ENCODE peak calls at places on chromosomes 6 and 20, in eight cellular contexts. One of them, this sample, is unnamed.

GRCh38 chr20:33277471-33278441 is 5.3 kb upstream of the BPIFB1 start:
- DNase-seq in body of pancreas: peak
- DNase-seq in GM12865: no peak
- DNase-seq in psoas muscle: no peak
- DNase-seq in Peyer's patch: no peak
- DNase-seq in epithelial cell of esophagus: no peak
- DNase-seq in iPS DF 6.9: no peak
- DNase-seq in mesendoderm: peak
- DNase-seq in this sample: no peak

GRCh38 chr20:1224205-1224604 is 1.6 kb upstream of the RAD21L1 start:
- DNase-seq in mesendoderm: no peak
- DNase-seq in Peyer's patch: no peak
- DNase-seq in iPS DF 6.9: no peak
- DNase-seq in epithelial cell of esophagus: no peak
- DNase-seq in body of pancreas: no peak
- DNase-seq in GM12865: no peak
- DNase-seq in psoas muscle: no peak
- DNase-seq in this sample: no peak

GRCh38 chr6:50850223-50850751 is 31.6 kb downstream of the TFAP2B start:
- DNase-seq in iPS DF 6.9: no peak
- DNase-seq in body of pancreas: peak
- DNase-seq in mesendoderm: peak
- DNase-seq in Peyer's patch: no peak
- DNase-seq in GM12865: no peak
- DNase-seq in psoas muscle: no peak
- DNase-seq in epithelial cell of esophagus: peak
- DNase-seq in this sample: no peak

GRCh38 chr20:50682065-50682464 is 9.3 kb downstream of the RIPOR3 start:
- DNase-seq in psoas muscle: no peak
- DNase-seq in epithelial cell of esophagus: no peak
- DNase-seq in body of pancreas: no peak
- DNase-seq in mesendoderm: no peak
- DNase-seq in GM12865: no peak
- DNase-seq in Peyer's patch: no peak
- DNase-seq in iPS DF 6.9: no peak
- DNase-seq in this sample: no peak

GRCh38 chr6:112365952-112366351 is 18.8 kb downstream of the RFPL4B start:
- DNase-seq in epithelial cell of esophagus: no peak
- DNase-seq in mesendoderm: no peak
- DNase-seq in Peyer's patch: no peak
- DNase-seq in iPS DF 6.9: no peak
- DNase-seq in psoas muscle: no peak
- DNase-seq in body of pancreas: no peak
- DNase-seq in GM12865: no peak
- DNase-seq in this sample: no peak

GRCh38 chr6:104229057-104229456 is 630.7 kb downstream of the HACE1 start:
- DNase-seq in iPS DF 6.9: no peak
- DNase-seq in Peyer's patch: no peak
- DNase-seq in mesendoderm: no peak
- DNase-seq in epithelial cell of esophagus: no peak
- DNase-seq in GM12865: no peak
- DNase-seq in body of pancreas: no peak
- DNase-seq in psoas muscle: no peak
- DNase-seq in this sample: no peak

GRCh38 chr6:43831211-43831610 is 61.2 kb downstream of the VEGFA start:
- DNase-seq in iPS DF 6.9: no peak
- DNase-seq in body of pancreas: no peak
- DNase-seq in Peyer's patch: no peak
- DNase-seq in GM12865: no peak
- DNase-seq in psoas muscle: no peak
- DNase-seq in mesendoderm: peak
- DNase-seq in epithelial cell of esophagus: peak
- DNase-seq in this sample: no peak

GRCh38 chr20:25198663-25199363 is 3.3 kb downstream of the ENTPD6 start:
- DNase-seq in body of pancreas: no peak
- DNase-seq in GM12865: no peak
- DNase-seq in iPS DF 6.9: no peak
- DNase-seq in epithelial cell of esophagus: peak
- DNase-seq in psoas muscle: no peak
- DNase-seq in Peyer's patch: no peak
- DNase-seq in mesendoderm: no peak
- DNase-seq in this sample: no peak

GRCh38 chr6:113377362-113377942 is 479.7 kb upstream of the MARCKS start:
- DNase-seq in GM12865: peak
- DNase-seq in iPS DF 6.9: no peak
- DNase-seq in mesendoderm: no peak
- DNase-seq in psoas muscle: no peak
- DNase-seq in epithelial cell of esophagus: no peak
- DNase-seq in body of pancreas: no peak
- DNase-seq in Peyer's patch: no peak
- DNase-seq in this sample: no peak

GRCh38 chr6:107218142-107218541 is 102.8 kb upstream of the BEND3 start:
- DNase-seq in mesendoderm: no peak
- DNase-seq in body of pancreas: no peak
- DNase-seq in iPS DF 6.9: no peak
- DNase-seq in epithelial cell of esophagus: no peak
- DNase-seq in GM12865: no peak
- DNase-seq in Peyer's patch: no peak
- DNase-seq in psoas muscle: no peak
- DNase-seq in this sample: no peak

GRCh38 chr6:137415127-137415833 is 78.9 kb downstream of the OLIG3 start:
- DNase-seq in psoas muscle: no peak
- DNase-seq in iPS DF 6.9: peak
- DNase-seq in epithelial cell of esophagus: peak
- DNase-seq in GM12865: peak
- DNase-seq in Peyer's patch: peak
- DNase-seq in body of pancreas: peak
- DNase-seq in mesendoderm: peak
- DNase-seq in this sample: peak
- H3K4me3 ChIP-seq in psoas muscle: peak
- H3K4me3 ChIP-seq in iPS DF 6.9: peak
- H3K4me3 ChIP-seq in epithelial cell of esophagus: peak
- H3K4me3 ChIP-seq in GM12865: peak
- H3K4me3 ChIP-seq in Peyer's patch: peak
- H3K4me3 ChIP-seq in body of pancreas: no peak
- H3K4me3 ChIP-seq in mesendoderm: peak
- H3K4me3 ChIP-seq in this sample: peak

GRCh38 chr20:36543187-36544133 is 2.1 kb downstream of the MYL9 start:
- DNase-seq in psoas muscle: peak
- DNase-seq in mesendoderm: no peak
- DNase-seq in epithelial cell of esophagus: no peak
- DNase-seq in iPS DF 6.9: no peak
- DNase-seq in Peyer's patch: no peak
- DNase-seq in body of pancreas: peak
- DNase-seq in GM12865: no peak
- DNase-seq in this sample: peak
- H3K4me3 ChIP-seq in psoas muscle: peak
- H3K4me3 ChIP-seq in mesendoderm: no peak
- H3K4me3 ChIP-seq in epithelial cell of esophagus: no peak
- H3K4me3 ChIP-seq in iPS DF 6.9: no peak
- H3K4me3 ChIP-seq in Peyer's patch: peak
- H3K4me3 ChIP-seq in body of pancreas: no peak
- H3K4me3 ChIP-seq in GM12865: no peak
- H3K4me3 ChIP-seq in this sample: peak

GRCh38 chr6:129778793-129779192 is 68.8 kb upstream of the ARHGAP18 start:
- DNase-seq in Peyer's patch: no peak
- DNase-seq in epithelial cell of esophagus: no peak
- DNase-seq in GM12865: no peak
- DNase-seq in mesendoderm: no peak
- DNase-seq in psoas muscle: no peak
- DNase-seq in iPS DF 6.9: no peak
- DNase-seq in body of pancreas: no peak
- DNase-seq in this sample: no peak

GRCh38 chr6:129773304-129773703 is 63.3 kb upstream of the ARHGAP18 start:
- DNase-seq in GM12865: no peak
- DNase-seq in psoas muscle: no peak
- DNase-seq in mesendoderm: no peak
- DNase-seq in iPS DF 6.9: no peak
- DNase-seq in Peyer's patch: no peak
- DNase-seq in epithelial cell of esophagus: no peak
- DNase-seq in body of pancreas: no peak
- DNase-seq in this sample: no peak

GRCh38 chr6:129776542-129776941 is 66.6 kb upstream of the ARHGAP18 start:
- DNase-seq in mesendoderm: no peak
- DNase-seq in GM12865: no peak
- DNase-seq in iPS DF 6.9: no peak
- DNase-seq in epithelial cell of esophagus: peak
- DNase-seq in Peyer's patch: no peak
- DNase-seq in body of pancreas: no peak
- DNase-seq in psoas muscle: no peak
- DNase-seq in this sample: no peak

GRCh38 chr6:129774697-129775447 is 64.9 kb upstream of the ARHGAP18 start:
- DNase-seq in epithelial cell of esophagus: peak
- DNase-seq in GM12865: peak
- DNase-seq in iPS DF 6.9: peak
- DNase-seq in body of pancreas: peak
- DNase-seq in Peyer's patch: peak
- DNase-seq in mesendoderm: peak
- DNase-seq in psoas muscle: peak
- DNase-seq in this sample: peak
- H3K4me3 ChIP-seq in epithelial cell of esophagus: no peak
- H3K4me3 ChIP-seq in GM12865: no peak
- H3K4me3 ChIP-seq in iPS DF 6.9: no peak
- H3K4me3 ChIP-seq in body of pancreas: no peak
- H3K4me3 ChIP-seq in Peyer's patch: no peak
- H3K4me3 ChIP-seq in mesendoderm: no peak
- H3K4me3 ChIP-seq in psoas muscle: peak
- H3K4me3 ChIP-seq in this sample: peak

DNA sequence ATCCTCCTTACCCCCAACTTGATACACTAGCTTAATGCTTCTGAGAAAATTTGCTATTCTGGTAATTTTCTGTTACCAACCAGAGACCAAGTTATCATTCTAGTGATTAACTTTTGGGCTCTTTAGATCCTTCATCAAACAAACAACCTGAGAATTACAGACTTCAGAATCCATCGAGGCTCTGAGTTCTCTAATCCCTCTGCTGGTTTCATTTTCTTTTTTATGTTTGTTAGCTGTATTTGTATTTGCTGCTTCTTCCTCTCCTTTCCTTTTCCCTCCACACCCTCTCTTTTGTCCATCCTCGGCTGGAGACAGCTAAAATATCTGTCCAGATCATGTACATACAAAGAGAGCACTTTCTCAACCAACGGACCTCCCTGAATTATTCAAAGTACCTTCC is 98.7 kb upstream of the RIPOR2 start:
- DNase-seq in mesendoderm: no peak
- DNase-seq in psoas muscle: no peak
- DNase-seq in Peyer's patch: no peak
- DNase-seq in iPS DF 6.9: no peak
- DNase-seq in epithelial cell of esophagus: no peak
- DNase-seq in body of pancreas: no peak
- DNase-seq in GM12865: no peak
- DNase-seq in this sample: no peak
- H3K4me3 ChIP-seq in mesendoderm: no peak
- H3K4me3 ChIP-seq in psoas muscle: peak
- H3K4me3 ChIP-seq in Peyer's patch: no peak
- H3K4me3 ChIP-seq in iPS DF 6.9: no peak
- H3K4me3 ChIP-seq in epithelial cell of esophagus: no peak
- H3K4me3 ChIP-seq in body of pancreas: no peak
- H3K4me3 ChIP-seq in GM12865: peak
- H3K4me3 ChIP-seq in this sample: no peak

DNA sequence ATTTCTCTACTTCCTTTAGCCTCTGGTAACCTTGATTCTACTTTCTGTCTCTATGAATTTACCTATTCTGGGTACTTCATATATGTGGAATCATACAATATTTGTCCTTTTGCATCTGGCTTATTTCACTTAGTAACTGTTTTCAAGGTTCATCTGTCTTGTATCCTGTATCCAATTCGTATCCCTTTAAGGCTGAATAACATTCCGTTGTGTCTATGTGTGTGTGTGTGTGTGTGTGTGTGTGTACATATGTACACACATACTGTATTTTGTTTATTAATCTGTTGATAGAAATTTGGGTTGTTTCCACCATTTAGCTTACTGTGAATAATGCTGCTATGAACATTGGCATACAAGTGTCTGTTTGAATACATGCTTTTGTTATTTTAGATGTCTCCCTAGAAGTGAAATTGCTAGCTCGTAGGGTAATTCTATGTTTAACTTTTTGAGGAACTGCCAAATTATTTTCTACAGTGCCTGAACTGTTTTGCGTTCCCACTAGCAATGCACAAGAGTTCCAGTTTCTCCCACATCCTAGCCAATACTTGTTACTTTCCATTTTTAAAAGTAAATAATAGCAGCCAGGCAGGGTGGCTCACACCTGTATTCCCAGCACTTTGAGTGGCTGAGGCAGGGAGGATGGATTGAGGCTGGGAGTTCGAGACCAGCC is 17.7 kb downstream of the SENP6 start:
- DNase-seq in mesendoderm: no peak
- DNase-seq in GM12865: no peak
- DNase-seq in psoas muscle: no peak
- DNase-seq in epithelial cell of esophagus: no peak
- DNase-seq in body of pancreas: no peak
- DNase-seq in Peyer's patch: no peak
- DNase-seq in iPS DF 6.9: no peak
- DNase-seq in this sample: no peak
- H3K4me3 ChIP-seq in mesendoderm: no peak
- H3K4me3 ChIP-seq in GM12865: no peak
- H3K4me3 ChIP-seq in psoas muscle: peak
- H3K4me3 ChIP-seq in epithelial cell of esophagus: no peak
- H3K4me3 ChIP-seq in body of pancreas: no peak
- H3K4me3 ChIP-seq in Peyer's patch: no peak
- H3K4me3 ChIP-seq in iPS DF 6.9: no peak
- H3K4me3 ChIP-seq in this sample: no peak

DNA sequence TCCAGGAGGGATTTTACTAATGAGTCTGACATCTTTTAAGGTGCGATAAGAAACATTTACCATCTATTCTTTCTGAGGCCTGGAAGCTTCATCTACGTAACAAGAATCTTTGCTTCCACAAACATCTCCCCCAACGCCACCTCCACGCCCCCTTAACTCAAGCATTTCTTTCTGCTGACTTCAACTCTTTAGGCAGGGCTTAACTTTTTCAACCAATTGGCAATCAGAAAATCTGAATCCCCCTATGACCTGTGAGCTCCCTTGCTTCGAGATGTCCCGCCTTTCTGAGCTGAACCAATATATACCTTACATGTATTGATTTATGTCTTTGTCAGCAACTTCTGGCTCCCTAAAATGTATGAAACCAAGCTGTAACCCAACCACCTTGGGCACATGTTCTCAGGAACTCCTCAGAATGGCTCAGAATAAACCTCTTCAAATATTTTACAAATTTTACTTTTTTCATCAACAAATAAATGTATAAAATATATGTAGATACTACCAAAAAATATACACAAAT is 11.5 kb downstream of the OR2H2 start:
- DNase-seq in mesendoderm: peak
- DNase-seq in body of pancreas: no peak
- DNase-seq in GM12865: no peak
- DNase-seq in Peyer's patch: no peak
- DNase-seq in psoas muscle: no peak
- DNase-seq in iPS DF 6.9: no peak
- DNase-seq in epithelial cell of esophagus: no peak
- DNase-seq in this sample: no peak
- H3K4me3 ChIP-seq in mesendoderm: no peak
- H3K4me3 ChIP-seq in body of pancreas: no peak
- H3K4me3 ChIP-seq in GM12865: no peak
- H3K4me3 ChIP-seq in Peyer's patch: no peak
- H3K4me3 ChIP-seq in psoas muscle: no peak
- H3K4me3 ChIP-seq in iPS DF 6.9: no peak
- H3K4me3 ChIP-seq in epithelial cell of esophagus: no peak
- H3K4me3 ChIP-seq in this sample: no peak

This sample was measured in choroid plexus epithelial cell.